ENCODE peak calls at places on chromosomes 7 and 10, in eight cellular contexts. One of them, this sample, is unnamed.
A peak's percentile ranks its signal among the peaks of the same experiment; 100 is the strongest.

GRCh38 chr10:100508691-100509150 is 10.9 kb downstream of the SEC31B start:
- DNase-seq in prostate gland: no peak
- DNase-seq in HCT116: peak; percentile 46
- DNase-seq in GM23338: peak; percentile 91
- DNase-seq in transverse colon: no peak
- DNase-seq in spleen: no peak
- DNase-seq in stomach: no peak
- DNase-seq in sigmoid colon: no peak
- DNase-seq in this sample: no peak

GRCh38 chr7:94393251-94393758 is 1.4 kb upstream of the COL1A2 start:
- DNase-seq in prostate gland: no peak
- DNase-seq in HCT116: no peak
- DNase-seq in GM23338: peak; percentile 65
- DNase-seq in transverse colon: no peak
- DNase-seq in spleen: no peak
- DNase-seq in stomach: no peak
- DNase-seq in sigmoid colon: no peak
- DNase-seq in this sample: no peak

GRCh38 chr10:50447691-50448090 is 176.1 kb downstream of the SGMS1 start:
- DNase-seq in prostate gland: no peak
- DNase-seq in HCT116: no peak
- DNase-seq in GM23338: no peak
- DNase-seq in transverse colon: no peak
- DNase-seq in spleen: no peak
- DNase-seq in stomach: no peak
- DNase-seq in sigmoid colon: no peak
- DNase-seq in this sample: no peak

GRCh38 chr7:56537952-56538351 is 421.7 kb upstream of the NUPR2 start:
- DNase-seq in prostate gland: no peak
- DNase-seq in HCT116: no peak
- DNase-seq in GM23338: no peak
- DNase-seq in transverse colon: no peak
- DNase-seq in spleen: no peak
- DNase-seq in stomach: no peak
- DNase-seq in sigmoid colon: no peak
- DNase-seq in this sample: peak; percentile 21

GRCh38 chr7:131648491-131648890 is 92.1 kb upstream of the PODXL start:
- DNase-seq in prostate gland: no peak
- DNase-seq in HCT116: no peak
- DNase-seq in GM23338: peak; percentile 19
- DNase-seq in transverse colon: no peak
- DNase-seq in spleen: peak; percentile 28
- DNase-seq in stomach: no peak
- DNase-seq in sigmoid colon: peak; percentile 74
- DNase-seq in this sample: no peak

GRCh38 chr7:372939-373791 is 83.2 kb downstream of the FOXL3 start:
- DNase-seq in prostate gland: no peak
- DNase-seq in HCT116: no peak
- DNase-seq in GM23338: no peak
- DNase-seq in transverse colon: peak; percentile 65
- DNase-seq in spleen: peak; percentile 67
- DNase-seq in stomach: peak; percentile 90
- DNase-seq in sigmoid colon: peak; percentile 54
- DNase-seq in this sample: peak; percentile 19

GRCh38 chr7:12244129-12244528 is 33.0 kb downstream of the TMEM106B start:
- DNase-seq in prostate gland: no peak
- DNase-seq in HCT116: peak; percentile 23
- DNase-seq in GM23338: peak; percentile 78
- DNase-seq in transverse colon: peak; percentile 34
- DNase-seq in spleen: no peak
- DNase-seq in stomach: peak; percentile 44
- DNase-seq in sigmoid colon: no peak
- DNase-seq in this sample: no peak

GRCh38 chr10:43249962-43250624 is 16.8 kb downstream of the RASGEF1A start:
- DNase-seq in prostate gland: no peak
- DNase-seq in HCT116: no peak
- DNase-seq in GM23338: peak; percentile 53
- DNase-seq in transverse colon: no peak
- DNase-seq in spleen: peak; percentile 66
- DNase-seq in stomach: peak; percentile 26
- DNase-seq in sigmoid colon: peak; percentile 53
- DNase-seq in this sample: peak; percentile 46

GRCh38 chr7:139476139-139476538 is 7.3 kb downstream of the KLRG2 start:
- DNase-seq in prostate gland: no peak
- DNase-seq in HCT116: no peak
- DNase-seq in GM23338: no peak
- DNase-seq in transverse colon: no peak
- DNase-seq in spleen: no peak
- DNase-seq in stomach: no peak
- DNase-seq in sigmoid colon: no peak
- DNase-seq in this sample: no peak

GRCh38 chr7:22660732-22661131 is 66.3 kb upstream of the IL6 start:
- DNase-seq in prostate gland: no peak
- DNase-seq in HCT116: no peak
- DNase-seq in GM23338: peak; percentile 77
- DNase-seq in transverse colon: no peak
- DNase-seq in spleen: no peak
- DNase-seq in stomach: no peak
- DNase-seq in sigmoid colon: no peak
- DNase-seq in this sample: no peak

GRCh38 chr10:103661198-103661950 is 167.9 kb downstream of the NEURL1 start:
- DNase-seq in prostate gland: peak; percentile 83
- DNase-seq in HCT116: no peak
- DNase-seq in GM23338: peak; percentile 81
- DNase-seq in transverse colon: peak; percentile 77
- DNase-seq in spleen: peak; percentile 87
- DNase-seq in stomach: peak; percentile 75
- DNase-seq in sigmoid colon: peak; percentile 98
- DNase-seq in this sample: peak; percentile 89

GRCh38 chr7:94701555-94701973 is 45.6 kb upstream of the SGCE start:
- DNase-seq in prostate gland: no peak
- DNase-seq in HCT116: peak; percentile 28
- DNase-seq in GM23338: peak; percentile 65
- DNase-seq in transverse colon: no peak
- DNase-seq in spleen: no peak
- DNase-seq in stomach: no peak
- DNase-seq in sigmoid colon: no peak
- DNase-seq in this sample: no peak

GRCh38 chr10:14416308-14416700 is 85.6 kb upstream of the FRMD4A start:
- DNase-seq in prostate gland: no peak
- DNase-seq in HCT116: no peak
- DNase-seq in GM23338: no peak
- DNase-seq in transverse colon: no peak
- DNase-seq in spleen: no peak
- DNase-seq in stomach: no peak
- DNase-seq in sigmoid colon: no peak
- DNase-seq in this sample: no peak

GRCh38 chr10:95273393-95274312 is 17.1 kb downstream of the PDLIM1 start:
- DNase-seq in prostate gland: peak; percentile 68
- DNase-seq in HCT116: no peak
- DNase-seq in GM23338: no peak
- DNase-seq in transverse colon: peak; percentile 66
- DNase-seq in spleen: no peak
- DNase-seq in stomach: no peak
- DNase-seq in sigmoid colon: peak; percentile 89
- DNase-seq in this sample: no peak

GRCh38 chr10:4034907-4035581 is 250.0 kb upstream of the KLF6 start:
- DNase-seq in prostate gland: no peak
- DNase-seq in HCT116: no peak
- DNase-seq in GM23338: no peak
- DNase-seq in transverse colon: peak; percentile 22
- DNase-seq in spleen: no peak
- DNase-seq in stomach: no peak
- DNase-seq in sigmoid colon: no peak
- DNase-seq in this sample: no peak

GRCh38 chr7:66627876-66628360 is 763 bp upstream of the KCTD7 start:
- DNase-seq in prostate gland: no peak
- DNase-seq in HCT116: no peak
- DNase-seq in GM23338: no peak
- DNase-seq in transverse colon: no peak
- DNase-seq in spleen: no peak
- DNase-seq in stomach: no peak
- DNase-seq in sigmoid colon: no peak
- DNase-seq in this sample: no peak

GRCh38 chr7:16695621-16696237 is 49.7 kb downstream of the BZW2 start:
- DNase-seq in prostate gland: peak; percentile 51
- DNase-seq in HCT116: peak; percentile 48
- DNase-seq in GM23338: peak; percentile 65
- DNase-seq in transverse colon: peak; percentile 14
- DNase-seq in spleen: no peak
- DNase-seq in stomach: peak; percentile 37
- DNase-seq in sigmoid colon: no peak
- DNase-seq in this sample: no peak

GRCh38 chr7:117386125-117386709 is 41.1 kb downstream of the ASZ1 start:
- DNase-seq in prostate gland: no peak
- DNase-seq in HCT116: no peak
- DNase-seq in GM23338: no peak
- DNase-seq in transverse colon: no peak
- DNase-seq in spleen: no peak
- DNase-seq in stomach: no peak
- DNase-seq in sigmoid colon: no peak
- DNase-seq in this sample: no peak

GRCh38 chr10:104640339-104641149 is 546 bp upstream of the SORCS3 start:
- DNase-seq in prostate gland: no peak
- DNase-seq in HCT116: no peak
- DNase-seq in GM23338: peak; percentile 38
- DNase-seq in transverse colon: no peak
- DNase-seq in spleen: no peak
- DNase-seq in stomach: no peak
- DNase-seq in sigmoid colon: no peak
- DNase-seq in this sample: no peak

GRCh38 chr7:36838616-36839015 is 114.3 kb upstream of the AOAH start:
- DNase-seq in prostate gland: no peak
- DNase-seq in HCT116: no peak
- DNase-seq in GM23338: no peak
- DNase-seq in transverse colon: no peak
- DNase-seq in spleen: no peak
- DNase-seq in stomach: no peak
- DNase-seq in sigmoid colon: no peak
- DNase-seq in this sample: no peak
- TF ChIP-seq POLR2AphosphoS5 in prostate gland: no peak
- TF ChIP-seq POLR2AphosphoS5 in HCT116: no peak
- TF ChIP-seq POLR2AphosphoS5 in GM23338: no peak
- TF ChIP-seq POLR2AphosphoS5 in transverse colon: no peak
- TF ChIP-seq POLR2AphosphoS5 in spleen: no peak
- TF ChIP-seq POLR2AphosphoS5 in stomach: no peak
- TF ChIP-seq POLR2AphosphoS5 in sigmoid colon: no peak
- TF ChIP-seq POLR2AphosphoS5 in this sample: no peak

DNA sequence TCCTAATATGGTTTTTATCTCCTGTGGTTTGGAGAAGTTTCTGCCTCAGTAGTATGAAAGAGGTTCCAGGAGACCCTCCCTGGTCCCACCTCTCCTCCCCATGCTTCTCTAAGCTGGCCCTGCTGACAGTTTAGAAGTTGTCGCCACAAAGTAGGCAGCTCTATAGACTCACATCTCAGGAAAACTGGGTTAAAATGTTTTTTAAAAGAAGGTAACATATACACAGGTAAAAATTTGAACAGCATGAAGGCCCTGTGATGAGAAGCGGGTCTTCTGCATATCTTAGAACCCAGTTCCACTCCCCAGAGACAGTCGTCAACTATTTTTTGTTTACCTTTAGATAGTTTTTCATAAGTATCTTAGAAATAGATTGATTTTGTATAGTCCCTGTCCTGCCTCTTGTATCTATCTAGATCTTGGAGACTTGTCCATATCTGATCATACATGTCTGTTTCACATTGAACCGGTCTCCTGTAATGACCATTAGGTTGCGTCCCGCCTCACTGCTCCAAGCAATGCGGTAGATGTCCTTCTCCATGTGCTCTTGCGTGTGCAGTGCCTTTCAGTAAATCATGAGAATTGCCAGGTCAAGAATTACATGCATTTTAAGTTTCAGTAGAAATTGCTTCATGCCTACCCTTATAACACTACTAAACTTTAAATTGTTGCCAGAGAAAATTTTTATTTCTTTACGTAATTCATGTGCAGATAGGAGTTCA is 2.2 kb downstream of the DUSP5 start:
- DNase-seq in prostate gland: no peak
- DNase-seq in HCT116: no peak
- DNase-seq in GM23338: no peak
- DNase-seq in transverse colon: no peak
- DNase-seq in spleen: no peak
- DNase-seq in stomach: no peak
- DNase-seq in sigmoid colon: no peak
- DNase-seq in this sample: no peak
- H3K4me1 ChIP-seq in prostate gland: no peaks in the 10 kb centered on the region
- H3K4me1 ChIP-seq in HCT116: peaks cover 79% of the 10 kb centered on the region
- H3K4me1 ChIP-seq in GM23338: peaks cover 43% of the 10 kb centered on the region
- H3K4me1 ChIP-seq in transverse colon: peaks cover 44% of the 10 kb centered on the region
- H3K4me1 ChIP-seq in spleen: peaks cover 89% of the 10 kb centered on the region
- H3K4me1 ChIP-seq in stomach: peaks cover 85% of the 10 kb centered on the region
- H3K4me1 ChIP-seq in sigmoid colon: no peaks in the 10 kb centered on the region
- H3K4me1 ChIP-seq in this sample: peaks cover 4% of the 10 kb centered on the region

GRCh38 chr7:151433721-151434400 is 6.1 kb downstream of the CRYGN start:
- DNase-seq in prostate gland: no peak
- DNase-seq in HCT116: no peak
- DNase-seq in GM23338: no peak
- DNase-seq in transverse colon: no peak
- DNase-seq in spleen: no peak
- DNase-seq in stomach: no peak
- DNase-seq in sigmoid colon: peak; percentile 58
- DNase-seq in this sample: no peak

GRCh38 chr7:151431281-151431767 is 8.6 kb downstream of the CRYGN start:
- DNase-seq in prostate gland: no peak
- DNase-seq in HCT116: no peak
- DNase-seq in GM23338: no peak
- DNase-seq in transverse colon: no peak
- DNase-seq in spleen: peak; percentile 50
- DNase-seq in stomach: no peak
- DNase-seq in sigmoid colon: peak; percentile 38
- DNase-seq in this sample: no peak

GRCh38 chr7:151431768-151432311 is 8.1 kb downstream of the CRYGN start:
- DNase-seq in prostate gland: no peak
- DNase-seq in HCT116: no peak
- DNase-seq in GM23338: no peak
- DNase-seq in transverse colon: no peak
- DNase-seq in spleen: peak; percentile 68
- DNase-seq in stomach: no peak
- DNase-seq in sigmoid colon: peak; percentile 61
- DNase-seq in this sample: no peak

GRCh38 chr7:151434549-151434948 is 5.4 kb downstream of the CRYGN start:
- DNase-seq in prostate gland: no peak
- DNase-seq in HCT116: no peak
- DNase-seq in GM23338: no peak
- DNase-seq in transverse colon: no peak
- DNase-seq in spleen: no peak
- DNase-seq in stomach: no peak
- DNase-seq in sigmoid colon: no peak
- DNase-seq in this sample: no peak

GRCh38 chr7:151432658-151433521 is 7.1 kb downstream of the CRYGN start:
- DNase-seq in prostate gland: no peak
- DNase-seq in HCT116: no peak
- DNase-seq in GM23338: peak; percentile 56
- DNase-seq in transverse colon: no peak
- DNase-seq in spleen: no peak
- DNase-seq in stomach: no peak
- DNase-seq in sigmoid colon: peak; percentile 60
- DNase-seq in this sample: no peak
- H3K27ac ChIP-seq in prostate gland: no peak overlapping the region
- H3K27ac ChIP-seq in HCT116: no peak overlapping the region
- H3K27ac ChIP-seq in GM23338: no peak overlapping the region
- H3K27ac ChIP-seq in transverse colon: no peak overlapping the region
- H3K27ac ChIP-seq in spleen: no peak overlapping the region
- H3K27ac ChIP-seq in stomach: no peak overlapping the region
- H3K27ac ChIP-seq in sigmoid colon: no peak overlapping the region
- H3K27ac ChIP-seq in this sample: peak overlapping the region; percentile 6

GRCh38 chr10:70458329-70459060 is 17.0 kb upstream of the NODAL start:
- DNase-seq in prostate gland: peak; percentile 32
- DNase-seq in HCT116: no peak
- DNase-seq in GM23338: peak; percentile 63
- DNase-seq in transverse colon: peak; percentile 67
- DNase-seq in spleen: peak; percentile 83
- DNase-seq in stomach: peak; percentile 68
- DNase-seq in sigmoid colon: peak; percentile 92
- DNase-seq in this sample: peak; percentile 74
- TF ChIP-seq POLR2AphosphoS5 in prostate gland: no peak
- TF ChIP-seq POLR2AphosphoS5 in HCT116: peak; percentile 37
- TF ChIP-seq POLR2AphosphoS5 in GM23338: peak; percentile 44
- TF ChIP-seq POLR2AphosphoS5 in transverse colon: no peak
- TF ChIP-seq POLR2AphosphoS5 in spleen: peak; percentile 59
- TF ChIP-seq POLR2AphosphoS5 in stomach: no peak
- TF ChIP-seq POLR2AphosphoS5 in sigmoid colon: peak; percentile 77
- TF ChIP-seq POLR2AphosphoS5 in this sample: no peak